ENCODE peak calls at places on chromosome 1, in seven cellular contexts. S is pancreas, B is heart left ventricle, H is right atrium auricular region, F is ovary, X is transverse colon, W is body of pancreas. A is an unnamed sample.

GRCh38 chr1:15525043-15525958 is 1.3 kb upstream of the CASP9 start:
- DNase-seq in S (no peak), W (no peak), H (peak; percentile 99), B (no peak), X (peak; percentile 26), F (peak; percentile 53), A (no peak)

GRCh38 chr1:50603274-50604271 is 180.3 kb upstream of the DMRTA2 start:
- DNase-seq in W (no peak), H (no peak), X (no peak), S (no peak), B (no peak), F (no peak), A (no peak)

GRCh38 chr1:162191396-162192322 is 122.2 kb downstream of the NOS1AP start:
- DNase-seq in B (no peak), W (no peak), X (no peak), S (no peak), H (no peak), F (no peak), A (no peak)

GRCh38 chr1:3695326-3696217 is 43.3 kb downstream of the TP73 start:
- DNase-seq in F (peak; percentile 39), W (peak; percentile 63), S (no peak), B (peak; percentile 40), X (peak; percentile 37), H (no peak), A (no peak)

GRCh38 chr1:91165033-91165654 is 143.3 kb upstream of the ZNF644 start:
- DNase-seq in F (peak; percentile 45), H (peak; percentile 75), W (peak; percentile 72), B (peak; percentile 62), X (peak; percentile 86), S (peak; percentile 68), A (peak; percentile 82)

GRCh38 chr1:221664253-221664652 is 77.6 kb downstream of the DUSP10 start:
- DNase-seq in F (no peak), X (no peak), S (no peak), W (no peak), B (no peak), H (no peak), A (no peak)

GRCh38 chr1:48794815-48795214 is 18.1 kb upstream of the BEND5 start:
- DNase-seq in S (no peak), W (no peak), F (no peak), X (no peak), H (no peak), B (no peak), A (no peak)

GRCh38 chr1:24047101-24047459 is 64.9 kb downstream of the MYOM3 start:
- DNase-seq in F (no peak), H (peak; percentile 83), W (no peak), S (no peak), B (peak; percentile 28), X (peak; percentile 29), A (no peak)

GRCh38 chr1:160436975-160437374 is 36.6 kb downstream of the VANGL2 start:
- DNase-seq in B (no peak), W (no peak), H (no peak), F (no peak), S (no peak), X (no peak), A (no peak)

GRCh38 chr1:159922499-159923202 is 2.7 kb downstream of the TAGLN2 start:
- DNase-seq in S (peak; percentile 62), W (peak; percentile 58), B (peak; percentile 78), F (peak; percentile 68), H (no peak), X (peak; percentile 66), A (no peak)

DNA sequence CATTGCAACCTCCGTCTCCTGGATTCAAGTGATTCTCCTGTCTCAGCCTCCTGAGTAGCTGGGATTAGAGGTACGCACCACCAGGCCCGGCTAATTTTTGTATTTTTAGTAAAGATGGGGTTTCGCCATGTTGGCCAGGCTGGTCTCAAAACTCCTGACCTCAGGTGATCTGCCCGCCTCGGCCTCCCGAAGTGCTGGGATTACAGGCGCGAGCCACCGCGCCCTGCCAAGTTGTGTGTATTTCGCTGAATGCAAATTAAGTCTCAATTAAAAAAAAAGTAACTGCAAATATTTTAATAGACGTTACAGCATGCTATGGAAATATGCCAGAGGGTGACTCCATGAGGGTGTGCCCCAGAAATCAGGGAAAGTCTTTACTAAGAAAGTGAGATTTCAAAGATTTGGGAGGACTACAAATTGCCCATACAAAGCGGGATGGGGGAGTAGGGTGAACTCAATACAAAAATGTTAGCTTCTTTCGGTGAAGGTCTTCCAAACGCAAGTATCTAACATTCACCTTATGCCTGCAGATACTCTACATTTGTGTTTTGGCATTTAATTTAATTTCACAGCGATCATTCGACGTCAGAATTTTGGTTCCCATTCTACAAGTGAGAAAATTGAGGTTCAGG is 85.6 kb downstream of the NKAIN1 start:
- DNase-seq in F (no peak), H (no peak), S (no peak), B (no peak), X (no peak), W (no peak), A (no peak)
- H3K4me3 ChIP-seq in F (peak overlapping the region; percentile 54), H (peak overlapping the region; percentile 74), S (peak overlapping the region; percentile 26), B (peak overlapping the region; percentile 78), X (peak overlapping the region; percentile 57), W (peak overlapping the region; percentile 37), A (peak overlapping the region; percentile 58)

GRCh38 chr1:113255038-113255727 is 135.1 kb upstream of the MAGI3 start:
- DNase-seq in F (no peak), B (no peak), W (peak; percentile 62), H (no peak), S (peak; percentile 66), X (peak; percentile 30), A (no peak)
- H3K27ac ChIP-seq in F (no peak overlapping the region), B (no peak overlapping the region), W (peak overlapping the region; percentile 85), H (no peak overlapping the region), S (peak overlapping the region; percentile 84), X (peak overlapping the region; percentile 80), A (no peak overlapping the region)

GRCh38 chr1:203167913-203168200 is 7.8 kb downstream of the MYBPH start:
- DNase-seq in F (no peak), W (no peak), B (no peak), X (no peak), S (no peak), H (no peak), A (no peak)
- H3K4me1 ChIP-seq in F (no peaks in the 10 kb centered on the region), W (peaks cover 15% of the 10 kb centered on the region), B (no peaks in the 10 kb centered on the region), X (no peaks in the 10 kb centered on the region), S (no peaks in the 10 kb centered on the region), H (no peaks in the 10 kb centered on the region), A (no peaks in the 10 kb centered on the region)

GRCh38 chr1:173963477-173963876 is 46.4 kb upstream of the SERPINC1 start:
- DNase-seq in W (no peak), F (no peak), X (no peak), H (no peak), B (no peak), S (no peak), A (no peak)
- H3K4me3 ChIP-seq in W (no peak overlapping the region), F (no peak overlapping the region), X (no peak overlapping the region), H (no peak overlapping the region), B (no peak overlapping the region), S (no peak overlapping the region), A (no peak overlapping the region)

GRCh38 chr1:40011198-40011597 is 29.3 kb upstream of the CAP1 start:
- DNase-seq in S (no peak), X (no peak), B (no peak), W (no peak), H (no peak), F (no peak), A (no peak)

GRCh38 chr1:40014812-40015594 is 25.5 kb upstream of the CAP1 start:
- DNase-seq in H (no peak), X (no peak), B (no peak), F (no peak), W (no peak), S (no peak), A (no peak)

GRCh38 chr1:40017951-40018575 is 22.5 kb upstream of the CAP1 start:
- DNase-seq in W (no peak), F (no peak), S (no peak), H (no peak), X (no peak), B (no peak), A (no peak)

GRCh38 chr1:40014253-40014706 is 26.2 kb upstream of the CAP1 start:
- DNase-seq in B (no peak), S (no peak), F (no peak), H (no peak), W (no peak), X (no peak), A (no peak)
- H3K27ac ChIP-seq in B (no peak overlapping the region), S (no peak overlapping the region), F (no peak overlapping the region), H (no peak overlapping the region), W (no peak overlapping the region), X (no peak overlapping the region), A (no peak overlapping the region)

DNA sequence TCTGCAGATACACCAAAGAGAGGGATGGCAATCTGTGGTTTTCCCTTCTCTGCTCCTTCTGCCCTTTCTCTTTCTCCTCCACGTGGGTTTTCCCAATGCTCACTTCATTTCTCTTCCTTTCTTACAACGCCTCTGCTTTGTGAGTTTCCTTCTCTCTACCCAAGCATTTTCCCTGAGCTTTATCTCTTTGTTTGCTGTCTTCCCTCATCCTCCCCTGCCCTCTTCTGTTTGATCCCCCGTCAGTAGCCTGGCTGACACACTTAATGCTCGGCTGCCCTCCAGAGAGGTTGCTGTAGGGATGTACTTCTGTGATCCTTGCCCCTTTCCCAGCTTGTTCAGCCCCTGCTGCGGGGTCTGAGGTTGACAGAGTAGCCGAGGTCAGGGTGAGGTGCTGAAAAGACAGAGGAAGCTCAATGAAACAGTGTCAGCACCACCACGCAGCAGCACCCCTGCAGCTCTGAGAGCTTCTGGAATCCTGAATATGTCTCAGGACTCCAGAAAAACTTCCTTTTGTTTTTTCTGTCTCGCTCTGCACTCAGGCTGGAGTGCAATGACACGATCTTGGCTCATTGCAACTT is 6.1 kb downstream of the EDARADD start:
- DNase-seq in S (no peak), W (no peak), X (no peak), H (peak; percentile 28), F (no peak), B (no peak), A (no peak)
- H3K4me1 ChIP-seq in S (no peaks in the 10 kb centered on the region), W (peaks cover 16% of the 10 kb centered on the region), X (no peaks in the 10 kb centered on the region), H (no peaks in the 10 kb centered on the region), F (no peaks in the 10 kb centered on the region), B (no peaks in the 10 kb centered on the region), A (peaks cover 4% of the 10 kb centered on the region)

A was measured in iPS DF 6.9.